ENCODE peak calls at places on chromosome 19, in four cellular contexts. D, X, B and Q are unnamed samples.

GRCh38 chr19:57903298-57904174 is 12.9 kb downstream of the ZNF417 start:
- DNase-seq in X (peak; percentile 10), B (no peak), D (no peak), Q (peak; percentile 11)

GRCh38 chr19:6318772-6319171 is 14.6 kb downstream of the ACER1 start:
- DNase-seq in D (no peak), B (no peak), X (no peak), Q (no peak)

GRCh38 chr19:4868286-4868834 is 893 bp upstream of the PLIN3 start:
- DNase-seq in B (no peak), X (peak; percentile 5), D (no peak), Q (no peak)

GRCh38 chr19:2747349-2747748 is 7.5 kb upstream of the SLC39A3 start:
- DNase-seq in D (no peak), X (no peak), B (peak; percentile 42), Q (no peak)

GRCh38 chr19:35717665-35718344 is at the start of gene KMT2B:
- DNase-seq in X (peak; percentile 97), D (no peak), B (no peak), Q (peak; percentile 99)

GRCh38 chr19:40380199-40381037 is 9.6 kb downstream of the HIPK4 start:
- DNase-seq in X (no peak), B (no peak), D (no peak), Q (no peak)

GRCh38 chr19:5434351-5434917 is 20.8 kb upstream of the ZNRF4 start:
- DNase-seq in D (no peak), X (peak; percentile 77), B (no peak), Q (no peak)

GRCh38 chr19:28999733-29000433 is 213.1 kb downstream of the UQCRFS1 start:
- DNase-seq in B (no peak), D (no peak), X (no peak), Q (no peak)

GRCh38 chr19:10858204-10858828 is 10.1 kb downstream of the C19orf38 start:
- DNase-seq in B (no peak), D (no peak), X (peak; percentile 61), Q (no peak)

GRCh38 chr19:48718711-48719231 is 754 bp downstream of the MAMSTR start:
- DNase-seq in B (no peak), X (no peak), D (no peak), Q (no peak)

GRCh38 chr19:46559203-46559602 is 41.9 kb upstream of the CALM3 start:
- DNase-seq in X (no peak), B (no peak), D (no peak), Q (no peak)

GRCh38 chr19:3949294-3949693 is 16.4 kb downstream of the NMRK2 start:
- DNase-seq in D (no peak), X (no peak), B (no peak), Q (no peak)

GRCh38 chr19:47542030-47542475 is 27.2 kb upstream of the NAPA start:
- DNase-seq in B (no peak), X (no peak), D (no peak), Q (no peak)

GRCh38 chr19:55258476-55258827 is 365 bp downstream of the PPP6R1 start:
- DNase-seq in X (peak; percentile 72), B (no peak), D (no peak), Q (no peak)

GRCh38 chr19:5665781-5666513 is 14.4 kb downstream of the MICOS13 start:
- DNase-seq in B (peak; percentile 20), D (no peak), X (no peak), Q (no peak)

GRCh38 chr19:6211632-6212402 is 68.0 kb downstream of the MLLT1 start:
- DNase-seq in D (no peak), B (no peak), X (no peak), Q (no peak)

GRCh38 chr19:32642771-32643170 is 32.2 kb downstream of the ANKRD27 start:
- DNase-seq in X (no peak), B (no peak), D (no peak), Q (no peak)

GRCh38 chr19:21328402-21328801 is 808 bp downstream of the ZNF708 start:
- DNase-seq in B (no peak), D (no peak), X (peak; percentile 7), Q (no peak)

GRCh38 chr19:38389101-38389925 is 816 bp downstream of the SPRED3 start:
- DNase-seq in D (no peak), B (no peak), X (no peak), Q (no peak)

GRCh38 chr19:5623397-5624153 is 692 bp downstream of the SAFB start:
- DNase-seq in D (no peak), X (no peak), B (no peak), Q (no peak)

GRCh38 chr19:48363500-48363809 is 285 bp downstream of the TMEM143 start:
- DNase-seq in B (no peak), D (no peak), X (peak; percentile 23), Q (no peak)

GRCh38 chr19:39237200-39238184 is 7.3 kb downstream of the IFNL3 start:
- DNase-seq in X (peak; percentile 37), B (peak; percentile 45), D (peak; percentile 23), Q (peak; percentile 53)

GRCh38 chr19:9857920-9858746 is 23.0 kb downstream of the PIN1 start:
- DNase-seq in B (no peak), X (peak; percentile 56), D (no peak), Q (peak; percentile 60)

GRCh38 chr19:49814010-49814409 is 918 bp upstream of the FUZ start:
- DNase-seq in D (no peak), X (no peak), B (no peak), Q (no peak)

GRCh38 chr19:49820125-49820524 is 2.0 kb downstream of the MED25 start:
- DNase-seq in X (peak; percentile 38), D (no peak), B (no peak), Q (no peak)

GRCh38 chr19:49818691-49819331 is 722 bp downstream of the MED25 start:
- DNase-seq in D (no peak), X (no peak), B (no peak), Q (no peak)

GRCh38 chr19:49816616-49817015 is 1.5 kb upstream of the MED25 start:
- DNase-seq in X (no peak), D (no peak), B (no peak), Q (no peak)

GRCh38 chr19:49817964-49818690 is at the start of gene MED25:
- DNase-seq in D (peak; percentile 67), B (peak; percentile 72), X (peak; percentile 89), Q (peak; percentile 91)
- TF ChIP-seq SPI1 in D (no peak), B (peak; percentile 35), X (no peak), Q (peak; percentile 57)

DNA sequence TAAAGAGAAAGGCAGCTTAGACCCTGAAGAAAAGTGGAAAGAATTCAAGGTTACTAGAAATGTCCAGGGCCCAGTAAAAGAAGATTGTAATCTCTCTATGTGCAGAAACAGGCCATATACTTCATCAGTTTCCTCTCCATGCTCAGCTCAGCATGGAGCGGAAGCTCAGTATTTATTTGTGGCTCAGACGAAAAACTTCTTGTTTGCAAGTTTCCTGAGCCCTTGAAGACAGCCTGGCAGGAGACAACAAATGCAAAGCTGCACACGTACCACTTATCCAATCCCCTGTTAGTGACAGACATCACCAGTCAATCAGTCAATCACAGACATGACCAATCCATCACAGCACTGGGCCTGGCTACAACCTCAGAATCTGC is 8.1 kb upstream of the KLF2 start:
- DNase-seq in X (no peak), D (peak; percentile 42), B (no peak), Q (no peak)
- TF ChIP-seq SPI1 in X (no peak), D (no peak), B (no peak), Q (no peak)

DNA sequence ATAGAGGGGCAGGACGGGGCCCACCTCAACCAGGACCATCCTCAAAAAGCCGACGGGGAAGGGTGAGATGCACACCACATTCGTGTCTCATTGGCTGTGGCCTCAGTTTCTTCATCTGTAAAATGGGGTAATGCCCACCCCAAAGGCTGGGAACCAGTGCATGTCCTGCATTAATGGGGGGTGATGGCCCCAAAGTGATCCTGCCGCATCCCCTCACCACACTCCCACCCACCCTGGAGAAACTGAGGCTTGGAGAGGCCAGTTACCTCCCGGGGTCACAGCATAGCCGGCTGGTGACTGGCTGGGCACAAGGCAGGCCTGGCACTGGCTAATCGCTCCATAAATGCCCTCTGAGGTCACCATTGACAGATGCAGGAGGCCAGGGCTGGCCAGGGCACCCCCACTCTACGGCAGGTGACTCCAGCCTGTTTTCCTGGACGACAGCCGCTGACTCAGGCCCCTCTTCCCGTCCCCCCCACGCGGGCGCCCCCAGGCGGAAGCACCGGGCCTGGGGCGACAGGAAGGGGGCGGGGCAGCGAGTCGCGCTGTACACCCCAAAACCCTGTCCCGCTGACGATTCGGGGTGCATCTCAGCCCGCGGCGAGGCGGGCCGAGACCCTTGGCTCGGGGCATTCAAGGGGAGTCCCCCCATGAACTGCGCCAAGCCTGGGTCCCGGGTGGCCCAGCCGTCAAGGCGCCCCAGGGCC is 483 bp upstream of the MIDN start:
- DNase-seq in D (peak; percentile 66), X (peak; percentile 74), B (no peak), Q (no peak)
- TF ChIP-seq SPI1 in D (no peak), X (no peak), B (no peak), Q (no peak)

GRCh38 chr19:45451850-45452387 is 15.9 kb upstream of the FOSB start:
- DNase-seq in B (no peak), X (no peak), D (no peak), Q (no peak)

GRCh38 chr19:45451181-45451849 is 16.5 kb upstream of the FOSB start:
- DNase-seq in D (no peak), B (no peak), X (no peak), Q (no peak)

GRCh38 chr19:45448425-45448756 is 19.4 kb upstream of the FOSB start:
- DNase-seq in B (no peak), X (no peak), D (no peak), Q (no peak)

GRCh38 chr19:45448887-45449299 is 18.9 kb upstream of the FOSB start:
- DNase-seq in D (no peak), X (no peak), B (no peak), Q (no peak)

GRCh38 chr19:45450042-45450380 is 17.8 kb upstream of the FOSB start:
- DNase-seq in B (no peak), D (peak; percentile 75), X (peak; percentile 54), Q (no peak)
- TF ChIP-seq SPI1 in B (no peak), D (no peak), X (peak; percentile 59), Q (no peak)

DNA sequence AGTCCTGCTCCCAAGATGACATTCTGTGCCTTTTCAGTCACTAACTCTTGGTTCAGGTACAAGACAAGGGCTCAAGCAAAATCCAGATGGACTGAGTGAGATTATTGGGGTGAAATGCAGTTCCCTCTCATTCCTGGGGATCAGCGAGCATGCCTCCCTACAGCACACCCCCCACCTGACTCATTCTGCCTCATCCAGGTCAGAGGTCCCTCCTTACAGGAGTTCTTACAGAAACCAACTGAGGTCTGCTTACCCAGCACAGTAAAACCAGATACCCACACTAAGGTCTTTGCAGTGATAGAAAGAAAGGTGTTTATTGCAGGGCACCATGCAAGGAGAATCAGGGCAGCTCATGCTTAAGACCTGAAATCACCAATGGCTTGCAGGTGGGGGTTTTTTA is 21.6 kb upstream of the MRI1 start:
- DNase-seq in X (no peak), D (no peak), B (no peak), Q (no peak)
- TF ChIP-seq SPI1 in X (no peak), D (no peak), B (no peak), Q (no peak)

GRCh38 chr19:50428768-50429463 is 3.8 kb upstream of the MYBPC2 start:
- DNase-seq in X (no peak), B (no peak), D (no peak), Q (no peak)
- TF ChIP-seq SPI1 in X (no peak), B (no peak), D (no peak), Q (no peak)

GRCh38 chr19:51366050-51366998 is at the start of gene ETFB:
- DNase-seq in B (peak; percentile 91), D (peak; percentile 97), X (peak; percentile 98), Q (peak; percentile 96)

GRCh38 chr19:51370230-51370629 is 1.4 kb upstream of the CLDND2 start:
- DNase-seq in X (no peak), B (no peak), D (no peak), Q (no peak)

GRCh38 chr19:51366999-51367564 is 894 bp upstream of the ETFB start:
- DNase-seq in X (no peak), B (no peak), D (no peak), Q (no peak)

GRCh38 chr19:51367565-51368365 is 1.0 kb downstream of the CLDND2 start:
- DNase-seq in B (peak; percentile 96), X (peak; percentile 97), D (peak; percentile 99), Q (peak; percentile 97)

GRCh38 chr19:51368366-51369282 is at the start of gene CLDND2:
- DNase-seq in D (peak; percentile 62), X (peak; percentile 31), B (no peak), Q (no peak)
- TF ChIP-seq SPI1 in D (peak; percentile 43), X (no peak), B (no peak), Q (no peak)